ENCODE peak calls at places on chromosomes 4 and X, in eight cellular contexts. F is activated T-cell treated with anti-CD3 and anti-CD28 coated beads for 1 hour; L is A549; I is CD8-positive, alpha-beta T cell; R is T-helper 2 cell; G is GM06990; B is T follicular helper cell; S is GM20000. V is an unnamed sample.

GRCh38 chr4:135319685-135320084 is 1118.1 kb upstream of the PABPC4L start:
- DNase-seq in F (no peak), L (peak), I (no peak), R (no peak), G (no peak), B (no peak), S (no peak), V (no peak)

GRCh38 chrX:132692066-132692465 is 203.2 kb upstream of the MBNL3 start:
- DNase-seq in F (no peak), L (no peak), I (no peak), R (no peak), G (no peak), B (no peak), S (no peak), V (no peak)

GRCh38 chrX:66728818-66729271 is 90.0 kb upstream of the EDA2R start:
- DNase-seq in F (peak), L (peak), I (peak), R (no peak), G (peak), B (peak), S (peak), V (peak)

GRCh38 chrX:132662844-132663243 is 174.0 kb upstream of the MBNL3 start:
- DNase-seq in F (no peak), L (no peak), I (no peak), R (no peak), G (no peak), B (no peak), S (no peak), V (no peak)

GRCh38 chr4:39855909-39856512 is 121.7 kb downstream of the PDS5A start:
- DNase-seq in F (no peak), L (peak), I (no peak), R (no peak), G (no peak), B (no peak), S (no peak), V (peak)

GRCh38 chrX:78710146-78710545 is 37.4 kb upstream of the LPAR4 start:
- DNase-seq in F (no peak), L (no peak), I (no peak), R (no peak), G (peak), B (no peak), S (no peak), V (no peak)

GRCh38 chr4:113146876-113147358 is 97.5 kb downstream of the ANK2 start:
- DNase-seq in F (no peak), L (no peak), I (no peak), R (no peak), G (peak), B (no peak), S (peak), V (no peak)

GRCh38 chr4:145937990-145938611 is 522 bp downstream of the ZNF827 start:
- DNase-seq in F (no peak), L (peak), I (peak), R (no peak), G (peak), B (peak), S (peak), V (peak)

GRCh38 chr4:186693159-186693815 is 30.4 kb downstream of the FAT1 start:
- DNase-seq in F (no peak), L (peak), I (no peak), R (no peak), G (no peak), B (no peak), S (no peak), V (peak)

GRCh38 chr4:1992468-1993168 is 16.2 kb downstream of the NELFA start:
- DNase-seq in F (no peak), L (no peak), I (no peak), R (no peak), G (no peak), B (no peak), S (no peak), V (no peak)

GRCh38 chr4:103012085-103012484 is 7.4 kb downstream of the SLC9B1 start:
- DNase-seq in F (no peak), L (no peak), I (no peak), R (no peak), G (no peak), B (no peak), S (no peak), V (peak)

GRCh38 chr4:142293536-142293935 is 552.6 kb downstream of the INPP4B start:
- DNase-seq in F (no peak), L (no peak), I (no peak), R (no peak), G (no peak), B (no peak), S (no peak), V (no peak)

GRCh38 chr4:139922625-139923024 is 231.4 kb downstream of the MAML3 start:
- DNase-seq in F (no peak), L (no peak), I (no peak), R (no peak), G (no peak), B (no peak), S (no peak), V (no peak)

GRCh38 chrX:153333821-153334653 is at the start of gene ZNF275:
- DNase-seq in F (peak), L (peak), I (peak), R (peak), G (peak), B (peak), S (peak), V (peak)

GRCh38 chr4:10773010-10773409 is 88.4 kb upstream of the CLNK start:
- DNase-seq in F (no peak), L (no peak), I (no peak), R (no peak), G (no peak), B (no peak), S (no peak), V (no peak)